ENCODE peak calls at places on chromosomes 2 and 18, in four cellular contexts. H, V, X and O are unnamed samples.

GRCh38 chr18:50356036-50356945 is 18.6 kb upstream of the SKA1 start:
- DNase-seq in H (no peak), X (peak; percentile 78), V (no peak), O (no peak)

GRCh38 chr2:220891405-220891804 is 680.7 kb downstream of the EPHA4 start:
- DNase-seq in V (no peak), H (no peak), X (peak; percentile 97), O (peak; percentile 91)

GRCh38 chr2:218894168-218895157 is 13.8 kb downstream of the WNT10A start:
- DNase-seq in X (no peak), H (no peak), V (no peak), O (no peak)

GRCh38 chr2:30450025-30450424 is 3.0 kb downstream of the LCLAT1 start:
- DNase-seq in V (no peak), X (no peak), H (no peak), O (no peak)

GRCh38 chr2:74107071-74107470 is 40.6 kb downstream of the BOLA3 start:
- DNase-seq in H (no peak), V (peak; percentile 81), X (peak; percentile 41), O (no peak)

GRCh38 chr2:71560286-71561011 is 107.1 kb downstream of the DYSF start:
- DNase-seq in V (no peak), H (no peak), X (no peak), O (no peak)

GRCh38 chr2:33146112-33146511 is 199.4 kb downstream of the LTBP1 start:
- DNase-seq in H (no peak), X (no peak), V (no peak), O (peak; percentile 66)

GRCh38 chr18:74252032-74252380 is 39.8 kb downstream of the CYB5A start:
- DNase-seq in V (no peak), H (no peak), X (no peak), O (peak; percentile 53)

GRCh38 chr2:118292991-118293390 is 204.7 kb downstream of the INSIG2 start:
- DNase-seq in X (no peak), H (no peak), V (no peak), O (no peak)

GRCh38 chr2:236752111-236752510 is 182.5 kb downstream of the ACKR3 start:
- DNase-seq in X (no peak), H (no peak), V (no peak), O (no peak)

GRCh38 chr18:58915006-58915799 is 50.5 kb downstream of the ZNF532 start:
- DNase-seq in H (no peak), X (no peak), V (peak; percentile 43), O (no peak)

GRCh38 chr18:8423051-8423558 is 186.1 kb upstream of the RAB12 start:
- DNase-seq in H (no peak), V (no peak), X (peak; percentile 31), O (peak; percentile 65)

GRCh38 chr2:235247001-235247400 is 246.8 kb upstream of the AGAP1 start:
- DNase-seq in H (no peak), V (no peak), X (no peak), O (no peak)

GRCh38 chr18:45715212-45715780 is 8.7 kb upstream of the SLC14A1 start:
- DNase-seq in V (no peak), X (peak; percentile 30), H (no peak), O (no peak)

GRCh38 chr2:36597532-36598377 is at the start of gene FEZ2:
- DNase-seq in V (peak; percentile 89), X (peak; percentile 92), H (peak; percentile 91), O (peak; percentile 72)

GRCh38 chr18:79868168-79868784 is 70.5 kb downstream of the KCNG2 start:
- DNase-seq in V (no peak), H (no peak), X (no peak), O (no peak)

GRCh38 chr2:231221761-231222160 is 23.3 kb downstream of the ARMC9 start:
- DNase-seq in V (no peak), X (no peak), H (no peak), O (no peak)

GRCh38 chr2:179096090-179096489 is 46.2 kb upstream of the CCDC141 start:
- DNase-seq in X (peak; percentile 53), V (no peak), H (no peak), O (no peak)

GRCh38 chr2:69244889-69245288 is 142.1 kb downstream of the GFPT1 start:
- DNase-seq in H (no peak), V (no peak), X (no peak), O (no peak)
- H3K56ac ChIP-seq in H (no peak overlapping the region), V (no peak overlapping the region), X (no peak overlapping the region), O (no peak overlapping the region)

GRCh38 chr2:204718607-204719006 is 173.3 kb downstream of the PARD3B start:
- DNase-seq in V (no peak), H (no peak), X (no peak), O (no peak)

GRCh38 chr2:204715332-204715731 is 170.1 kb downstream of the PARD3B start:
- DNase-seq in X (no peak), V (no peak), H (no peak), O (peak; percentile 15)

GRCh38 chr2:204717591-204717990 is 172.3 kb downstream of the PARD3B start:
- DNase-seq in H (no peak), V (no peak), X (no peak), O (no peak)

DNA sequence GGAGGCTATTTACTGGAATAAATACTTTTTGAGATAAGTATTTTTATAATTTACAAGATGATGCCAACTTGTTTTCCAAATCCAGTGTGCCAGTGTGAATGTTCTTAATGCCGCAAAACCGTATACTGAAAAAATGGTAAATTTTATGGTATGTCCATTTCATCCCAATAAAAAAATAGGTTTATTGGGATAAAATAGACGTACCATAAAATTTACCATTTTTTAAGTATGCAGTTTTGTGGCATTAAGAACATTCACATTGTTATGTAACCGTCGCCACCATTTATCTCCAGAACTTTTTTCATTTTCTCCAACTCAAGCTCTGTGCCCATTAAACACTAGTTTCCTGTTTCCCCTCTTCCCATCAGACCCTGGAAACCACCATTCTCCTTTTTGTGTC is 167.9 kb downstream of the PARD3B start:
- DNase-seq in V (no peak), H (no peak), X (no peak), O (no peak)
- H3K56ac ChIP-seq in V (no peak overlapping the region), H (no peak overlapping the region), X (no peak overlapping the region), O (no peak overlapping the region)

GRCh38 chr2:223114170-223114569 is 62.2 kb downstream of the KCNE4 start:
- DNase-seq in V (no peak), H (no peak), X (no peak), O (no peak)
- H3K56ac ChIP-seq in V (no peak overlapping the region), H (no peak overlapping the region), X (no peak overlapping the region), O (no peak overlapping the region)

GRCh38 chr18:47166235-47166634 is 9.9 kb downstream of the IER3IP1 start:
- DNase-seq in X (no peak), V (no peak), H (no peak), O (no peak)
- H3K56ac ChIP-seq in X (no peak overlapping the region), V (no peak overlapping the region), H (no peak overlapping the region), O (no peak overlapping the region)